ENCODE peak calls at places on chromosomes 13 and 19, in nine cellular contexts. V is IMR-90, J is heart left ventricle, L is testis, Y is HCT116, Q is uterus, T is stomach, N is upper lobe of left lung, B is adrenal gland. F is an unnamed sample.

GRCh38 chr19:37079238-37079637 is 1.0 kb downstream of the ZNF420 start:
- DNase-seq in L (no peak), V (no peak), J (no peak), B (no peak), Q (no peak), Y (no peak), N (no peak), T (no peak), F (no peak)

GRCh38 chr19:10091370-10091687 is 5.2 kb downstream of the SHFL start:
- DNase-seq in T (no peak), J (no peak), B (no peak), L (no peak), N (peak), Q (no peak), V (no peak), Y (no peak), F (no peak)

GRCh38 chr13:28410096-28410495 is 84.8 kb downstream of the FLT1 start:
- DNase-seq in B (no peak), L (no peak), Y (no peak), J (no peak), T (no peak), V (no peak), Q (no peak), N (no peak), F (no peak)

GRCh38 chr13:51105046-51105445 is 6.0 kb downstream of the C13orf42 start:
- DNase-seq in V (no peak), N (no peak), Y (no peak), B (no peak), J (no peak), Q (no peak), L (no peak), T (no peak), F (no peak)

GRCh38 chr13:64756621-64757020 is 2473.5 kb downstream of the PCDH9 start:
- DNase-seq in V (no peak), Y (no peak), T (no peak), Q (no peak), B (no peak), J (no peak), L (no peak), N (no peak), F (no peak)

GRCh38 chr19:40503300-40503699 is 36.5 kb downstream of the SPTBN4 start:
- DNase-seq in T (no peak), Q (no peak), L (peak), N (no peak), J (no peak), V (no peak), B (no peak), Y (no peak), F (no peak)

GRCh38 chr13:70016116-70016515 is 91.5 kb upstream of the ATXN8OS start:
- DNase-seq in Y (no peak), B (no peak), J (no peak), Q (no peak), L (no peak), N (no peak), V (no peak), T (no peak), F (no peak)

GRCh38 chr19:3547301-3547731 is 8.3 kb downstream of the TEKTIP1 start:
- DNase-seq in V (no peak), N (peak), J (no peak), L (no peak), T (no peak), Y (no peak), Q (no peak), B (no peak), F (no peak)

GRCh38 chr19:53394974-53395839 is at the start of gene ZNF765:
- DNase-seq in Y (peak), Q (peak), T (peak), V (peak), J (peak), N (peak), L (peak), B (peak), F (peak)

GRCh38 chr19:13909430-13909829 is 3.4 kb downstream of the CC2D1A start:
- DNase-seq in Y (no peak), L (no peak), N (no peak), Q (no peak), V (no peak), B (no peak), J (no peak), T (peak), F (no peak)

GRCh38 chr19:1090731-1091543 is 4.2 kb downstream of the POLR2E start:
- DNase-seq in B (no peak), T (no peak), V (no peak), J (no peak), L (no peak), N (peak), Q (no peak), Y (no peak), F (no peak)

GRCh38 chr13:76828316-76828741 is 57.9 kb downstream of the KCTD12 start:
- DNase-seq in V (peak), L (no peak), J (no peak), B (no peak), T (no peak), Q (no peak), Y (no peak), N (no peak), F (no peak)

GRCh38 chr13:59601993-59602392 is 561.7 kb downstream of the DIAPH3 start:
- DNase-seq in Y (no peak), B (no peak), N (no peak), J (no peak), T (no peak), V (no peak), Q (no peak), L (no peak), F (no peak)

GRCh38 chr13:45916036-45916435 is 64.5 kb upstream of the SIAH3 start:
- DNase-seq in Y (no peak), V (no peak), B (no peak), L (no peak), Q (no peak), T (no peak), N (no peak), J (no peak), F (no peak)

GRCh38 chr19:52410276-52410675 is 12.6 kb downstream of the ZNF528 start:
- DNase-seq in B (no peak), N (no peak), Q (no peak), J (no peak), T (no peak), V (no peak), L (no peak), Y (no peak), F (no peak)

GRCh38 chr13:101998129-101998528 is 403.7 kb downstream of the FGF14 start:
- DNase-seq in B (no peak), T (no peak), Q (no peak), Y (no peak), N (no peak), L (no peak), J (no peak), V (no peak), F (no peak)

GRCh38 chr13:46521486-46521885 is 31.5 kb upstream of the LRCH1 start:
- DNase-seq in B (no peak), J (no peak), T (no peak), Y (no peak), V (no peak), Q (no peak), L (no peak), N (no peak), F (no peak)

GRCh38 chr13:70755411-70755810 is 647.2 kb upstream of the KLHL1 start:
- DNase-seq in V (no peak), Q (no peak), T (no peak), Y (no peak), J (no peak), N (no peak), B (no peak), L (no peak), F (no peak)

GRCh38 chr19:40716655-40717324 is at the start of the genes COQ8B and ITPKC:
- DNase-seq in N (peak), Y (peak), B (peak), Q (peak), T (peak), L (peak), V (peak), J (peak), F (peak)

GRCh38 chr19:6241056-6241455 is 38.7 kb downstream of the MLLT1 start:
- DNase-seq in T (no peak), L (no peak), B (peak), J (no peak), Y (no peak), Q (no peak), V (no peak), N (no peak), F (no peak)

GRCh38 chr13:26480246-26480855 is 77.1 kb upstream of the WASF3 start:
- DNase-seq in B (no peak), N (no peak), Y (no peak), Q (no peak), L (no peak), J (no peak), V (peak), T (no peak), F (no peak)

GRCh38 chr13:29573190-29573589 is 22.3 kb downstream of the SLC7A1 start:
- DNase-seq in L (peak), V (peak), T (peak), Y (no peak), N (no peak), Q (peak), B (no peak), J (peak), F (no peak)

GRCh38 chr13:35475131-35475959 is 1.1 kb downstream of the MAB21L1 start:
- DNase-seq in N (peak), J (peak), Y (no peak), Q (no peak), V (peak), L (peak), B (peak), T (peak), F (no peak)

GRCh38 chr19:7928741-7929701 is 3.1 kb upstream of the CTXN1 start:
- DNase-seq in Y (no peak), V (peak), B (peak), J (no peak), N (peak), L (no peak), T (no peak), Q (peak), F (peak)

GRCh38 chr13:42002066-42002465 is 41.2 kb upstream of the VWA8 start:
- DNase-seq in V (no peak), Y (no peak), T (no peak), N (no peak), Q (no peak), J (no peak), B (no peak), L (no peak), F (no peak)

GRCh38 chr13:111241862-111242261 is 78.6 kb upstream of the TEX29 start:
- DNase-seq in Y (no peak), L (no peak), J (no peak), Q (no peak), B (no peak), T (no peak), V (no peak), N (no peak), F (no peak)

GRCh38 chr19:15108845-15109767 is 1.9 kb downstream of the SYDE1 start:
- DNase-seq in L (no peak), B (no peak), Q (no peak), J (no peak), T (no peak), N (peak), Y (no peak), V (no peak), F (no peak)

GRCh38 chr13:114130131-114130707 is 2.2 kb downstream of the RASA3 start:
- DNase-seq in T (no peak), N (no peak), J (no peak), L (no peak), Y (no peak), Q (no peak), B (no peak), V (no peak), F (no peak)

GRCh38 chr13:88472316-88472715 is 801.1 kb downstream of the SLITRK5 start:
- DNase-seq in J (no peak), V (no peak), L (no peak), Q (no peak), Y (no peak), N (no peak), B (no peak), T (no peak), F (no peak)

GRCh38 chr19:49338691-49339363 is 3.6 kb downstream of the CD37 start:
- DNase-seq in N (peak), Y (no peak), B (peak), Q (peak), T (peak), L (peak), V (no peak), J (peak), F (peak)

GRCh38 chr19:50197348-50197747 is 6.1 kb upstream of the MYH14 start:
- DNase-seq in V (no peak), N (no peak), T (no peak), L (no peak), Q (no peak), B (no peak), J (no peak), Y (no peak), F (no peak)

GRCh38 chr19:35656700-35657099 is 8.6 kb downstream of the COX6B1 start:
- DNase-seq in V (no peak), L (no peak), B (no peak), Q (no peak), Y (no peak), N (no peak), T (no peak), J (no peak), F (no peak)

GRCh38 chr19:55000761-55001160 is 34.6 kb downstream of the NLRP2 start:
- DNase-seq in B (no peak), L (no peak), N (no peak), T (no peak), J (no peak), V (no peak), Y (no peak), Q (no peak), F (no peak)

GRCh38 chr13:34941436-34941834 is 635 bp upstream of the NBEA start:
- DNase-seq in Y (no peak), L (peak), B (no peak), V (no peak), T (no peak), N (no peak), Q (no peak), J (no peak), F (no peak)

GRCh38 chr13:33727356-33728083 is 90.4 kb upstream of the RFC3 start:
- DNase-seq in T (no peak), B (no peak), Q (no peak), L (no peak), N (no peak), V (no peak), Y (no peak), J (no peak), F (no peak)

GRCh38 chr19:30695171-30695875 is 323.1 kb downstream of the ZNF536 start:
- DNase-seq in L (no peak), Q (no peak), Y (no peak), T (no peak), V (no peak), N (no peak), B (no peak), J (no peak), F (no peak)

GRCh38 chr19:36136975-36137686 is 2.7 kb upstream of the CAPNS1 start:
- DNase-seq in N (no peak), Q (no peak), L (no peak), V (peak), Y (peak), T (peak), J (peak), B (peak), F (peak)

GRCh38 chr19:54096642-54097106 is 3.9 kb downstream of the OSCAR start:
- DNase-seq in N (no peak), Y (peak), T (no peak), Q (no peak), J (no peak), V (peak), L (peak), B (no peak), F (no peak)

GRCh38 chr13:30870916-30871712 is 35.0 kb upstream of the MEDAG start:
- DNase-seq in N (peak), V (no peak), L (no peak), Y (no peak), J (no peak), B (no peak), Q (no peak), T (no peak), F (no peak)

GRCh38 chr13:30872195-30872594 is 33.9 kb upstream of the MEDAG start:
- DNase-seq in B (no peak), Y (no peak), Q (no peak), N (no peak), T (no peak), L (no peak), J (no peak), V (no peak), F (no peak)

GRCh38 chr13:30872685-30873443 is 33.2 kb upstream of the MEDAG start:
- DNase-seq in N (no peak), V (peak), Q (peak), B (peak), T (no peak), J (peak), L (peak), Y (no peak), F (peak)

GRCh38 chr13:30870049-30870884 is 35.8 kb upstream of the MEDAG start:
- DNase-seq in T (peak), B (peak), L (peak), J (peak), N (no peak), Q (peak), V (peak), Y (peak), F (peak)

DNA sequence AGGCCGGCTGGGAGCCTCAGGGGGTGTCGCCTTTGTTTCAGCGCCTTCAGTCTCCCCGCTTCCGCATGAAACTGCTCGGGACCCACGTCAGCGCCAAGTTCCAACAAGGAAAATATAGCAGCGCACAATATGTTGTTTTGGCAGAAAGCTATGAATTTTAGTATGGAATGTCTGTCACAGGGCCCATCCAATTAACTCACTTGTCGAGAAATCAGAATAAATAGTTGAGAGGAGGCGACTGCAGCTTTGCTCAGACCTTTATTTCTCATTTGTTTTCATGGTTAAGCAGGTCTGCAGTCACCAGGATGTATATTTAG is 34.4 kb upstream of the MEDAG start:
- DNase-seq in L (no peak), J (no peak), V (no peak), T (no peak), Y (no peak), N (no peak), B (no peak), Q (no peak), F (no peak)
- H3K27ac ChIP-seq in L (no peak), J (no peak), V (peak), T (peak), Y (no peak), N (no peak), B (no peak), Q (peak), F (no peak)

GRCh38 chr13:44605711-44606110 is 29.6 kb upstream of the TSC22D1 start:
- DNase-seq in B (no peak), Y (no peak), V (no peak), N (no peak), Q (no peak), T (no peak), J (no peak), L (no peak), F (no peak)
- H3K4me3 ChIP-seq in B (no peak), Y (no peak), V (no peak), N (no peak), Q (no peak), T (no peak), J (no peak), L (no peak), F (no peak)

GRCh38 chr19:43798546-43799409 is 3.5 kb downstream of the LYPD5 start:
- DNase-seq in T (peak), Y (peak), N (peak), J (no peak), Q (no peak), V (no peak), B (no peak), L (no peak), F (peak)
- TF ChIP-seq POLR2A in T (no peak), Y (peak), N (no peak), J (no peak), Q (no peak), V (no peak), B (no peak), L (no peak), F (no peak)

GRCh38 chr19:39359026-39359425 is 16.8 kb downstream of the SAMD4B start:
- DNase-seq in J (no peak), B (no peak), T (no peak), Y (no peak), Q (no peak), L (no peak), N (no peak), V (no peak), F (no peak)

GRCh38 chr19:39360599-39360998 is 18.4 kb downstream of the SAMD4B start:
- DNase-seq in B (no peak), J (no peak), T (no peak), Y (no peak), V (no peak), N (no peak), L (no peak), Q (no peak), F (no peak)

GRCh38 chr19:39365531-39365930 is 23.3 kb downstream of the SAMD4B start:
- DNase-seq in N (no peak), L (no peak), B (no peak), Q (no peak), J (no peak), Y (no peak), T (no peak), V (no peak), F (no peak)

GRCh38 chr19:39363909-39364457 is 21.8 kb downstream of the SAMD4B start:
- DNase-seq in Y (no peak), J (peak), T (no peak), Q (peak), L (peak), V (peak), B (no peak), N (no peak), F (peak)

DNA sequence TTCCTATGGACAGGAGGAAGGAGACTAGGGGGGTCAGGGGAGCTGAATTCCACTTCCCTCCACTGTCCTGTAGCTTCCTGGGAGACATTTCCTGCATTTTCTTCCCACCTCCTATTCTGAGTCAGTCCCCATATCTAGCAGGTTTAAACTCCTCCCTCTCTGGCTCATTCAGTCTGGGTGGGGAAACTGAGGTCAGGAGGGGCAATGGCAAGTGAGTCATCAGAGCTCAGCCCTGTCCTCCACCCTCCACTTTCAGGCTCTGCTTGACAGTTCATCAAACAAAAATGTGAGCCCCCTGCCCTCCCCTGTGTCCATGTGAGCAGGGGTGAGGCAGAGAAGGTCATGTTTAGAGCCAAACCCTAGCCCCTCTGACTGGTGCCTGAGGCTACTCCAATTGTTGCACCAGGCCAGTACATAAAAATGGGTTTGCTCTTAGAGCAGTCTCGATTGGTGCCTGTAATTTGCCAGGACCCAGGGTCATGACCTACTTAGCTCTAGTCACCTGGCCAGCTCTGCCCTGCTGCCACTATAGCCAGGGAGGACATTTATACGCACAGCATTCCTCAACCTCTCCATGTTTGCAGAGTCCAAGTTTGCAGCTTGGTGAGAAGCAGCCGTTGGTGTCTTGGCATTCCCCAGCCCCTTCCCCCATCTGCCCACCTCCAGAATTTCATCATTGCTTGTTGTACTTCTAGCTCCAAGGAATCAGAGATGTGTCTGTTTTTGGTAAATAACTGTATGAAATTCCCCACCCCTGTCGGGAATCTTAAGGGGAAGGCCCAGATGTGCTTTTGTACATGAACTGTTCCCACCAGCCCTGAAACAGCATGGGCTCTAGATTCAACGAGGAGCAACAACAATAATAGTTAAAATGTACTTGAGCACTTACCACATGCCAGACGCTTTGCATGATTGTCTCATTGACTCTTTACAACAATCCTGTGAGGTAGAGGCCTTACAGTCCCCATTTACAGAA is 20.7 kb downstream of the SAMD4B start:
- DNase-seq in Q (peak), Y (no peak), B (no peak), T (no peak), V (peak), N (no peak), J (no peak), L (no peak), F (no peak)
- H3K27ac ChIP-seq in Q (peak), Y (no peak), B (peak), T (peak), V (peak), N (peak), J (peak), L (peak), F (no peak)